ENCODE peak calls at places on chromosome 5, in six cellular contexts. Z is neural crest cell, R is Peyer's patch, X is psoas muscle, Y is fibroblast of pulmonary artery, A is heart left ventricle. Q is an unnamed sample.

GRCh38 chr5:6358434-6358820 is 19.9 kb downstream of the MED10 start:
- DNase-seq in X (no peak), R (no peak), Y (no peak), A (no peak), Z (no peak), Q (peak; percentile 70)

GRCh38 chr5:180121799-180122198 is 50.2 kb upstream of the RNF130 start:
- DNase-seq in Z (no peak), R (no peak), A (no peak), X (no peak), Y (no peak), Q (no peak)

GRCh38 chr5:43172779-43173178 is 19.2 kb upstream of the NIM1K start:
- DNase-seq in Y (no peak), R (no peak), A (no peak), Z (no peak), X (no peak), Q (no peak)

GRCh38 chr5:73393606-73394489 is 54.7 kb downstream of the FOXD1 start:
- DNase-seq in X (no peak), A (no peak), R (no peak), Z (no peak), Y (no peak), Q (no peak)

GRCh38 chr5:101942321-101942882 is 353.7 kb downstream of the SLCO4C1 start:
- DNase-seq in X (no peak), Y (peak; percentile 7), R (no peak), Z (peak; percentile 42), A (no peak), Q (no peak)

GRCh38 chr5:111691914-111692313 is 65.1 kb downstream of the NREP start:
- DNase-seq in R (no peak), A (no peak), Z (no peak), Y (no peak), X (no peak), Q (no peak)

GRCh38 chr5:176704355-176704754 is 57.1 kb downstream of the TSPAN17 start:
- DNase-seq in Y (no peak), R (no peak), X (no peak), Z (no peak), A (no peak), Q (no peak)

GRCh38 chr5:123538670-123539459 is 26.9 kb downstream of the CSNK1G3 start:
- DNase-seq in X (no peak), R (no peak), Y (peak; percentile 8), A (no peak), Z (no peak), Q (no peak)

GRCh38 chr5:115439042-115439441 is 105.5 kb downstream of the FEM1C start:
- DNase-seq in Z (no peak), R (no peak), A (no peak), X (no peak), Y (no peak), Q (no peak)

GRCh38 chr5:1594336-1595106 is 70.8 kb upstream of the LPCAT1 start:
- DNase-seq in A (peak; percentile 82), Y (peak; percentile 61), R (peak; percentile 80), Z (peak; percentile 86), X (peak; percentile 55), Q (no peak)

GRCh38 chr5:86374611-86375010 is 243.1 kb upstream of the COX7C start:
- DNase-seq in Y (no peak), Z (no peak), R (no peak), A (no peak), X (no peak), Q (no peak)

GRCh38 chr5:131607903-131608540 is 27.0 kb downstream of the RAPGEF6 start:
- DNase-seq in Y (peak; percentile 57), Z (no peak), R (no peak), X (no peak), A (no peak), Q (no peak)

DNA sequence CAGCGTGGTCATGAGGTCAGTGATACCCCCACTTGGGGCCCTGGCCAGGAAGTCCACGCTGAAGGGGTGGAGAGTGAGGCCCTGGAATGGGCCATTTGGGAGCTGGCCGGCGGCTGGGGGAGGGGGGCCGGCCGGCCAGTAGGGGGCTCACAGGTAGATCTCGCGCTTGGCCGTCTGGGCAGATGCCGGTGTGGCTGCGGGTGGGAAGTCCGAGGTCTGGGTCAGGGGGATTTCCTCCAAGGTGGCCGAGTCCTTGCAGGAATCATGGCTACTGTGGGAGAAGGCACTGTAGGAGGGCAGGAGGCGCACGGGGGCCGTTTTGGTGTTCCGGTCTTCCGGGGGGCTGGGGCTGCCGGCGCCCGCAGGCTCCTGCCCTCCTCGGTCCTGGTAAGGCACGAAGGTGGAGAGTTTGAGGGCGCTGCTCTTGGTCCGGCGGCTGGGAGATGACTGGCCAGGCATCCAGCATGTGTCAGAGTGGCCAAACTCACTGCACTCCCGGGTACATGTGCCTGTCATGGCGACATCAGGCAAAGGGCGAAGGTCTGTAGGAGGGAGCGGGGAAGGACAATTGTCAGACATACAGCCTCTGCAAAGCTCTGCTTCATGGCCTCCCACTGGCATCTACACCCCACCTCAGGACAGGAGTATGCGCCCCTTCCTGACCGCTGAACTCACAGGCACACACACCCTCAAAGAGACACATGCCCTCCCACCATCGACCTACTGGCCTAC is 24.1 kb downstream of the PCDH1 start:
- DNase-seq in Y (no peak), R (no peak), A (no peak), X (no peak), Z (no peak), Q (no peak)
- TF ChIP-seq CTCF in Y (no peak), R (no peak), A (no peak), X (no peak), Z (no peak), Q (no peak)

GRCh38 chr5:27124590-27124989 is 86.2 kb upstream of the CDH9 start:
- DNase-seq in A (no peak), Z (peak; percentile 25), Y (peak; percentile 60), R (no peak), X (no peak), Q (no peak)
- TF ChIP-seq CTCF in A (peak; percentile 14), Z (peak; percentile 69), Y (peak; percentile 75), R (no peak), X (no peak), Q (peak; percentile 60)

DNA sequence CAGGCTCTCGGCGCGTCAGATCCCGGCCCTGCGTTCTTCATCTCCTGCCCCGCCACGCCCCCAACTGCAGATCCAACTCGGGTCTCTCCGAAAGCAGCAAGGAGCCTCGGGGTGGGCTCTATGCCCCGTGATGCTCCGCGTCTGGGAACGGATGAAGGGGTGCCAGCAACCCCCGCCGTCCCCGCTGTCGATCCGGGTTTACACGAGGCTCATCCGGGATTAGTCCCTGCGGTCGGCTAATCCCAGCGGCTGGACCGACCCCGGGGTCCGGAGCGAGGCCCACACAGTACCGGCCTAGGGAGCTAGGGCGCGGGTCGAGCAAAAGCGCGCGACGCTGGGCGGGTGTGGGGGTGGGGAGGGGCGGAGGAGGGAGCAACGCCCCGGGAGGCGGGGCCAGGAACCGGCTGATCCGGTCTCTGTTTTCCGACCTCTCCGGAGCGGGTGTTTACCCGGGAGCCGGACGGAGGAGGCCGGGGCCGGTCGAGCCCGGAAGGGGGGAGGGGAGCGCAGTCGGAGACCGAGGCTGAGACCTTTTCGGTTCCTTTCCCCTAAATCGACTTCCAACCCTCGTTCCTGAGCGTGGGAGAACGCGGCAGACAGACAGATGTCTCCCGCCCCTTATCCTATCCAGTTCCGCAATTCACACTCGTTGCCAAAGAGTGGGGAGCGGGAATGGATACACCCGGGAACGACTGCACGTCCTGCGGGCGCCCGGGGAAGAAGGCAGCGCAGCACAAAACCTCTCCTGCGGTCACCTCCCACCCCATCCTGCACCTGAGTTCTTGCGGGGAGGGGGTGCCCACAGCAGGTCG is 28.6 kb downstream of the PCDH1 start:
- DNase-seq in Y (peak; percentile 72), R (peak; percentile 96), A (peak; percentile 93), Z (peak; percentile 68), X (peak; percentile 83), Q (peak; percentile 93)
- TF ChIP-seq CTCF in Y (no peak), R (peak; percentile 38), A (no peak), Z (peak; percentile 23), X (no peak), Q (no peak)

GRCh38 chr5:91224969-91225368 is 158.1 kb downstream of the ARRDC3 start:
- DNase-seq in A (no peak), Y (no peak), R (no peak), Z (no peak), X (no peak), Q (no peak)

GRCh38 chr5:91224459-91224858 is 158.7 kb downstream of the ARRDC3 start:
- DNase-seq in Y (no peak), Z (no peak), X (no peak), A (no peak), R (no peak), Q (no peak)

GRCh38 chr5:91229031-91229623 is 154.0 kb downstream of the ARRDC3 start:
- DNase-seq in X (no peak), R (no peak), Y (no peak), A (no peak), Z (no peak), Q (no peak)

GRCh38 chr5:91223886-91224285 is 159.2 kb downstream of the ARRDC3 start:
- DNase-seq in X (no peak), A (no peak), Y (peak; percentile 24), R (no peak), Z (no peak), Q (no peak)

DNA sequence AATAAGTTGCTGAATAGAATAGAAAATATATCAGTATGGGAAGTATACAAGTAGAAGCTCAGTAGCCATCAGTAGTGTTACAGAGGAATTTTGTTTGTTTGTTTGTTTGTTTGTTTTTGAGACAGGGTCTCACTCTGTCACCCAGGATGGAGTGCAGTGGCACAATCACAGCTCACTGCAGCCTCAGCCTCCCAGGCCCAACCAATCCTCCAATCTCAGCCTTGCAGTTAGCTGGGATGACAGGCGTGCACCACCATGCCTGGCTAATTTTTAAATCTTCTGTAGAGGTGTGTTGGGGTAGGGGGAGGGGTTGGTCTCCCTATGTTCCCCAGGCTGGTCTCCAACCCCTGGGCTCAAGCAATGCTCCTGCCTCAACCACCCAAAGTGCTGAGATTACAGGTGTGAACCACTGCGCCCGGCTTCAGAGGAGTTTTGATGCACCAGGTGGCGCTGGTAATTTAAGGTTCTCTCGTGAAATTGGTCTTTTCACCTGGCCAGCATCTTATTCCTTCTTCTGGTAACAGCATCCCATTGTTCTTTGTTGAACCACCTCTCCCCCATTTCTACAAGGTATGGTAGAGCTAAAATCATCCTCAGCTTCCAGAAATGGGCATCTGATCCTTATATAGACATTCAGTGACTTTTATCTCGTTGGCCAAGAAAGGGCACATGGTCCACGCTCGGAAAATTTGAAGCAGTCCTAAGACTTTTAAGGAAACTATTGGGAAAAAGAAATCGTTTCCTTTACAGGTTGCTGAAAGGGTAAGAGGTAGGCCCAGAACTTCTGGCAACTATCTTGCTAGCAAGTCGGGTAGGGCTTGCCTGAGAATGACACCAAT is 157.1 kb downstream of the ARRDC3 start:
- DNase-seq in X (no peak), A (no peak), Z (no peak), R (peak; percentile 51), Y (peak; percentile 21), Q (no peak)
- TF ChIP-seq CTCF in X (peak; percentile 48), A (peak; percentile 28), Z (peak; percentile 54), R (peak; percentile 56), Y (peak; percentile 11), Q (peak; percentile 50)

GRCh38 chr5:72093231-72093630 is 14.0 kb upstream of the MAP1B start:
- DNase-seq in A (no peak), R (no peak), X (no peak), Y (peak; percentile 46), Z (no peak), Q (no peak)
- TF ChIP-seq CTCF in A (no peak), R (no peak), X (no peak), Y (no peak), Z (no peak), Q (no peak)

Q was measured in osteocyte.